ENCODE peak calls at places on chromosomes 3 and 15, in nine cellular contexts. One of them, this sample, is unnamed.

GRCh38 chr15:68650901-68651709 is 72.3 kb downstream of the CORO2B start:
- DNase-seq in CD4-positive, alpha-beta T cell: peak; percentile 14
- DNase-seq in ELF-1: peak; percentile 92
- DNase-seq in HFFc6: no peak
- DNase-seq in NCI-H1105 treated with DMSO at 0.1 percent for 48 hours: no peak
- DNase-seq in activated T-cell treated with anti-CD3 and anti-CD28 coated beads for 24 hours: peak; percentile 28
- DNase-seq in activated CD8-positive, alpha-beta memory T cell treated with anti-CD3 and anti-CD28 coated beads for 48 hours: peak; percentile 52
- DNase-seq in H4: no peak
- DNase-seq in GM23338: peak; percentile 94
- DNase-seq in this sample: no peak

GRCh38 chr3:41265011-41265545 is 65.8 kb downstream of the CTNNB1 start:
- DNase-seq in CD4-positive, alpha-beta T cell: no peak
- DNase-seq in HFFc6: no peak
- DNase-seq in NCI-H1105 treated with DMSO at 0.1 percent for 48 hours: no peak
- DNase-seq in ELF-1: no peak
- DNase-seq in H4: peak; percentile 60
- DNase-seq in activated T-cell treated with anti-CD3 and anti-CD28 coated beads for 24 hours: no peak
- DNase-seq in activated CD8-positive, alpha-beta memory T cell treated with anti-CD3 and anti-CD28 coated beads for 48 hours: no peak
- DNase-seq in GM23338: no peak
- DNase-seq in this sample: no peak

GRCh38 chr3:197494366-197495058 is 61.3 kb downstream of the BDH1 start:
- DNase-seq in activated CD8-positive, alpha-beta memory T cell treated with anti-CD3 and anti-CD28 coated beads for 48 hours: no peak
- DNase-seq in CD4-positive, alpha-beta T cell: no peak
- DNase-seq in ELF-1: no peak
- DNase-seq in NCI-H1105 treated with DMSO at 0.1 percent for 48 hours: no peak
- DNase-seq in H4: no peak
- DNase-seq in HFFc6: no peak
- DNase-seq in activated T-cell treated with anti-CD3 and anti-CD28 coated beads for 24 hours: no peak
- DNase-seq in GM23338: no peak
- DNase-seq in this sample: no peak

GRCh38 chr3:108862865-108863798 is 40.5 kb downstream of the TRAT1 start:
- DNase-seq in activated CD8-positive, alpha-beta memory T cell treated with anti-CD3 and anti-CD28 coated beads for 48 hours: no peak
- DNase-seq in H4: peak; percentile 69
- DNase-seq in GM23338: no peak
- DNase-seq in ELF-1: no peak
- DNase-seq in activated T-cell treated with anti-CD3 and anti-CD28 coated beads for 24 hours: no peak
- DNase-seq in NCI-H1105 treated with DMSO at 0.1 percent for 48 hours: no peak
- DNase-seq in CD4-positive, alpha-beta T cell: no peak
- DNase-seq in HFFc6: no peak
- DNase-seq in this sample: no peak

GRCh38 chr3:52551118-52551517 is 14.7 kb downstream of the UQCC5 start:
- DNase-seq in CD4-positive, alpha-beta T cell: no peak
- DNase-seq in activated CD8-positive, alpha-beta memory T cell treated with anti-CD3 and anti-CD28 coated beads for 48 hours: no peak
- DNase-seq in H4: no peak
- DNase-seq in GM23338: no peak
- DNase-seq in NCI-H1105 treated with DMSO at 0.1 percent for 48 hours: no peak
- DNase-seq in HFFc6: no peak
- DNase-seq in activated T-cell treated with anti-CD3 and anti-CD28 coated beads for 24 hours: no peak
- DNase-seq in ELF-1: no peak
- DNase-seq in this sample: no peak

GRCh38 chr3:9615003-9615628 is 34.2 kb upstream of the MTMR14 start:
- DNase-seq in ELF-1: no peak
- DNase-seq in activated CD8-positive, alpha-beta memory T cell treated with anti-CD3 and anti-CD28 coated beads for 48 hours: no peak
- DNase-seq in NCI-H1105 treated with DMSO at 0.1 percent for 48 hours: peak; percentile 7
- DNase-seq in GM23338: no peak
- DNase-seq in CD4-positive, alpha-beta T cell: no peak
- DNase-seq in HFFc6: no peak
- DNase-seq in H4: peak; percentile 21
- DNase-seq in activated T-cell treated with anti-CD3 and anti-CD28 coated beads for 24 hours: no peak
- DNase-seq in this sample: no peak

GRCh38 chr15:70486451-70487379 is 276.6 kb downstream of the UACA start:
- DNase-seq in NCI-H1105 treated with DMSO at 0.1 percent for 48 hours: no peak
- DNase-seq in H4: peak; percentile 88
- DNase-seq in CD4-positive, alpha-beta T cell: peak; percentile 23
- DNase-seq in activated T-cell treated with anti-CD3 and anti-CD28 coated beads for 24 hours: peak; percentile 64
- DNase-seq in ELF-1: no peak
- DNase-seq in GM23338: no peak
- DNase-seq in activated CD8-positive, alpha-beta memory T cell treated with anti-CD3 and anti-CD28 coated beads for 48 hours: peak; percentile 69
- DNase-seq in HFFc6: peak; percentile 72
- DNase-seq in this sample: peak; percentile 38

GRCh38 chr3:69749461-69749860 is 10.2 kb downstream of the MITF start:
- DNase-seq in HFFc6: no peak
- DNase-seq in activated T-cell treated with anti-CD3 and anti-CD28 coated beads for 24 hours: no peak
- DNase-seq in GM23338: no peak
- DNase-seq in CD4-positive, alpha-beta T cell: no peak
- DNase-seq in ELF-1: no peak
- DNase-seq in H4: no peak
- DNase-seq in NCI-H1105 treated with DMSO at 0.1 percent for 48 hours: no peak
- DNase-seq in activated CD8-positive, alpha-beta memory T cell treated with anti-CD3 and anti-CD28 coated beads for 48 hours: no peak
- DNase-seq in this sample: no peak

GRCh38 chr3:23302276-23302675 is 99.1 kb downstream of the UBE2E2 start:
- DNase-seq in HFFc6: peak; percentile 8
- DNase-seq in activated CD8-positive, alpha-beta memory T cell treated with anti-CD3 and anti-CD28 coated beads for 48 hours: no peak
- DNase-seq in GM23338: no peak
- DNase-seq in activated T-cell treated with anti-CD3 and anti-CD28 coated beads for 24 hours: no peak
- DNase-seq in NCI-H1105 treated with DMSO at 0.1 percent for 48 hours: no peak
- DNase-seq in ELF-1: no peak
- DNase-seq in CD4-positive, alpha-beta T cell: no peak
- DNase-seq in H4: no peak
- DNase-seq in this sample: no peak

GRCh38 chr3:4804161-4805058 is 174.8 kb upstream of the BHLHE40 start:
- DNase-seq in GM23338: no peak
- DNase-seq in H4: no peak
- DNase-seq in activated T-cell treated with anti-CD3 and anti-CD28 coated beads for 24 hours: no peak
- DNase-seq in CD4-positive, alpha-beta T cell: no peak
- DNase-seq in HFFc6: no peak
- DNase-seq in NCI-H1105 treated with DMSO at 0.1 percent for 48 hours: no peak
- DNase-seq in activated CD8-positive, alpha-beta memory T cell treated with anti-CD3 and anti-CD28 coated beads for 48 hours: no peak
- DNase-seq in ELF-1: no peak
- DNase-seq in this sample: no peak

GRCh38 chr3:186057594-186057993 is 51.3 kb downstream of the ETV5 start:
- DNase-seq in ELF-1: peak; percentile 63
- DNase-seq in NCI-H1105 treated with DMSO at 0.1 percent for 48 hours: no peak
- DNase-seq in CD4-positive, alpha-beta T cell: no peak
- DNase-seq in activated CD8-positive, alpha-beta memory T cell treated with anti-CD3 and anti-CD28 coated beads for 48 hours: no peak
- DNase-seq in H4: peak; percentile 42
- DNase-seq in GM23338: peak; percentile 65
- DNase-seq in HFFc6: peak; percentile 77
- DNase-seq in activated T-cell treated with anti-CD3 and anti-CD28 coated beads for 24 hours: no peak
- DNase-seq in this sample: no peak

GRCh38 chr3:9695322-9695721 is 8.3 kb upstream of the CPNE9 start:
- DNase-seq in activated CD8-positive, alpha-beta memory T cell treated with anti-CD3 and anti-CD28 coated beads for 48 hours: no peak
- DNase-seq in H4: no peak
- DNase-seq in ELF-1: no peak
- DNase-seq in activated T-cell treated with anti-CD3 and anti-CD28 coated beads for 24 hours: no peak
- DNase-seq in HFFc6: no peak
- DNase-seq in GM23338: no peak
- DNase-seq in NCI-H1105 treated with DMSO at 0.1 percent for 48 hours: no peak
- DNase-seq in CD4-positive, alpha-beta T cell: no peak
- DNase-seq in this sample: no peak

GRCh38 chr15:90512981-90513380 is 16.7 kb upstream of the CRTC3 start:
- DNase-seq in GM23338: no peak
- DNase-seq in H4: no peak
- DNase-seq in CD4-positive, alpha-beta T cell: no peak
- DNase-seq in activated CD8-positive, alpha-beta memory T cell treated with anti-CD3 and anti-CD28 coated beads for 48 hours: no peak
- DNase-seq in HFFc6: no peak
- DNase-seq in NCI-H1105 treated with DMSO at 0.1 percent for 48 hours: no peak
- DNase-seq in activated T-cell treated with anti-CD3 and anti-CD28 coated beads for 24 hours: no peak
- DNase-seq in ELF-1: no peak
- DNase-seq in this sample: no peak

GRCh38 chr3:138348107-138348949 is at the start of gene MRAS:
- DNase-seq in H4: peak; percentile 35
- DNase-seq in ELF-1: peak; percentile 86
- DNase-seq in NCI-H1105 treated with DMSO at 0.1 percent for 48 hours: peak; percentile 65
- DNase-seq in activated T-cell treated with anti-CD3 and anti-CD28 coated beads for 24 hours: peak; percentile 6
- DNase-seq in GM23338: peak; percentile 91
- DNase-seq in CD4-positive, alpha-beta T cell: no peak
- DNase-seq in activated CD8-positive, alpha-beta memory T cell treated with anti-CD3 and anti-CD28 coated beads for 48 hours: no peak
- DNase-seq in HFFc6: peak; percentile 71
- DNase-seq in this sample: no peak

GRCh38 chr3:64028754-64029153 is 5.5 kb upstream of the PSMD6 start:
- DNase-seq in activated CD8-positive, alpha-beta memory T cell treated with anti-CD3 and anti-CD28 coated beads for 48 hours: no peak
- DNase-seq in NCI-H1105 treated with DMSO at 0.1 percent for 48 hours: no peak
- DNase-seq in HFFc6: no peak
- DNase-seq in activated T-cell treated with anti-CD3 and anti-CD28 coated beads for 24 hours: no peak
- DNase-seq in GM23338: no peak
- DNase-seq in CD4-positive, alpha-beta T cell: no peak
- DNase-seq in H4: no peak
- DNase-seq in ELF-1: no peak
- DNase-seq in this sample: no peak

GRCh38 chr3:14725564-14726420 is 50.9 kb downstream of the C3orf20 start:
- DNase-seq in ELF-1: peak; percentile 14
- DNase-seq in CD4-positive, alpha-beta T cell: no peak
- DNase-seq in HFFc6: no peak
- DNase-seq in activated CD8-positive, alpha-beta memory T cell treated with anti-CD3 and anti-CD28 coated beads for 48 hours: no peak
- DNase-seq in NCI-H1105 treated with DMSO at 0.1 percent for 48 hours: no peak
- DNase-seq in activated T-cell treated with anti-CD3 and anti-CD28 coated beads for 24 hours: no peak
- DNase-seq in GM23338: peak; percentile 8
- DNase-seq in H4: no peak
- DNase-seq in this sample: no peak

GRCh38 chr3:195238626-195239118 is 32.3 kb downstream of the XXYLT1 start:
- DNase-seq in HFFc6: no peak
- DNase-seq in NCI-H1105 treated with DMSO at 0.1 percent for 48 hours: no peak
- DNase-seq in activated CD8-positive, alpha-beta memory T cell treated with anti-CD3 and anti-CD28 coated beads for 48 hours: no peak
- DNase-seq in CD4-positive, alpha-beta T cell: no peak
- DNase-seq in H4: no peak
- DNase-seq in GM23338: no peak
- DNase-seq in ELF-1: no peak
- DNase-seq in activated T-cell treated with anti-CD3 and anti-CD28 coated beads for 24 hours: no peak
- DNase-seq in this sample: no peak

GRCh38 chr3:141402476-141403171 is 34.3 kb downstream of the ZBTB38 start:
- DNase-seq in activated T-cell treated with anti-CD3 and anti-CD28 coated beads for 24 hours: no peak
- DNase-seq in activated CD8-positive, alpha-beta memory T cell treated with anti-CD3 and anti-CD28 coated beads for 48 hours: no peak
- DNase-seq in CD4-positive, alpha-beta T cell: peak; percentile 52
- DNase-seq in GM23338: peak; percentile 84
- DNase-seq in HFFc6: peak; percentile 71
- DNase-seq in ELF-1: peak; percentile 79
- DNase-seq in NCI-H1105 treated with DMSO at 0.1 percent for 48 hours: peak; percentile 70
- DNase-seq in H4: no peak
- DNase-seq in this sample: peak; percentile 26

GRCh38 chr3:21226086-21226485 is 524.9 kb downstream of the ZNF385D start:
- DNase-seq in GM23338: no peak
- DNase-seq in ELF-1: no peak
- DNase-seq in HFFc6: no peak
- DNase-seq in activated CD8-positive, alpha-beta memory T cell treated with anti-CD3 and anti-CD28 coated beads for 48 hours: no peak
- DNase-seq in CD4-positive, alpha-beta T cell: no peak
- DNase-seq in H4: no peak
- DNase-seq in activated T-cell treated with anti-CD3 and anti-CD28 coated beads for 24 hours: no peak
- DNase-seq in NCI-H1105 treated with DMSO at 0.1 percent for 48 hours: no peak
- DNase-seq in this sample: no peak

GRCh38 chr3:195815169-195815771 is 3.5 kb upstream of the MUC4 start:
- DNase-seq in GM23338: no peak
- DNase-seq in HFFc6: no peak
- DNase-seq in ELF-1: peak; percentile 39
- DNase-seq in activated T-cell treated with anti-CD3 and anti-CD28 coated beads for 24 hours: no peak
- DNase-seq in H4: peak; percentile 85
- DNase-seq in NCI-H1105 treated with DMSO at 0.1 percent for 48 hours: no peak
- DNase-seq in CD4-positive, alpha-beta T cell: no peak
- DNase-seq in activated CD8-positive, alpha-beta memory T cell treated with anti-CD3 and anti-CD28 coated beads for 48 hours: no peak
- DNase-seq in this sample: no peak